ENCODE peak calls at places on chromosomes 3 and 15, in eight cellular contexts. K is transverse colon, S is tibial nerve, U is breast epithelium, Y is prostate gland, A is stomach, N is lower leg skin, T is endothelial cell of umbilical vein. I is an unnamed sample.

GRCh38 chr3:10437272-10437994 is 68.0 kb downstream of the ATP2B2 start:
- DNase-seq in T (peak), Y (no peak), K (no peak), N (no peak), U (no peak), S (no peak), A (no peak), I (no peak)

GRCh38 chr15:99592135-99592845 is 26.5 kb downstream of the MEF2A start:
- DNase-seq in N (no peak), K (no peak), T (peak), U (no peak), S (no peak), A (no peak), Y (no peak), I (no peak)

GRCh38 chr3:52237659-52238172 is 1.2 kb downstream of the TWF2 start:
- DNase-seq in S (peak), U (peak), N (peak), Y (peak), T (peak), A (peak), K (peak), I (peak)

GRCh38 chr3:14203521-14204079 is 25.0 kb downstream of the LSM3 start:
- DNase-seq in S (peak), Y (peak), N (peak), A (peak), K (peak), U (peak), T (peak), I (peak)

GRCh38 chr15:70014860-70015490 is 82.7 kb downstream of the TLE3 start:
- DNase-seq in Y (no peak), U (no peak), N (no peak), A (peak), K (peak), T (no peak), S (no peak), I (no peak)

GRCh38 chr3:186107148-186108105 is 1.5 kb downstream of the ETV5 start:
- DNase-seq in N (peak), A (peak), Y (peak), S (peak), T (peak), U (peak), K (peak), I (peak)

GRCh38 chr3:157982359-157982758 is 123.9 kb downstream of the SHOX2 start:
- DNase-seq in T (no peak), K (no peak), U (no peak), Y (no peak), S (no peak), A (no peak), N (no peak), I (no peak)

GRCh38 chr3:111338059-111338698 is 203.8 kb upstream of the CD96 start:
- DNase-seq in K (peak), N (no peak), U (no peak), S (peak), T (peak), Y (peak), A (peak), I (peak)

GRCh38 chr15:55868707-55869106 is 124.7 kb downstream of the NEDD4 start:
- DNase-seq in A (no peak), Y (no peak), K (no peak), U (no peak), S (no peak), T (no peak), N (no peak), I (no peak)

GRCh38 chr3:19254189-19254588 is 105.9 kb downstream of the KCNH8 start:
- DNase-seq in N (no peak), S (no peak), A (no peak), K (no peak), U (no peak), Y (no peak), T (no peak), I (no peak)

GRCh38 chr3:115148142-115148790 is 1.2 kb upstream of the ZBTB20 start:
- DNase-seq in N (no peak), K (no peak), U (no peak), Y (no peak), S (no peak), A (no peak), T (no peak), I (no peak)
- TF ChIP-seq POLR2A in N (no peak), K (no peak), U (no peak), Y (no peak), S (peak), A (peak), T (no peak), I (no peak)

GRCh38 chr3:168622795-168623194 is 527.1 kb upstream of the GOLIM4 start:
- DNase-seq in N (no peak), Y (no peak), A (no peak), T (no peak), K (no peak), S (no peak), U (no peak), I (no peak)

GRCh38 chr3:168618827-168619226 is 523.1 kb upstream of the GOLIM4 start:
- DNase-seq in K (no peak), S (no peak), T (no peak), Y (no peak), N (no peak), A (no peak), U (no peak), I (no peak)

GRCh38 chr3:168616901-168617300 is 521.2 kb upstream of the GOLIM4 start:
- DNase-seq in S (no peak), Y (no peak), K (no peak), T (no peak), U (no peak), N (no peak), A (no peak), I (no peak)

GRCh38 chr3:168624195-168624594 is 528.5 kb upstream of the GOLIM4 start:
- DNase-seq in N (no peak), S (no peak), K (no peak), T (no peak), U (no peak), Y (no peak), A (no peak), I (no peak)

DNA sequence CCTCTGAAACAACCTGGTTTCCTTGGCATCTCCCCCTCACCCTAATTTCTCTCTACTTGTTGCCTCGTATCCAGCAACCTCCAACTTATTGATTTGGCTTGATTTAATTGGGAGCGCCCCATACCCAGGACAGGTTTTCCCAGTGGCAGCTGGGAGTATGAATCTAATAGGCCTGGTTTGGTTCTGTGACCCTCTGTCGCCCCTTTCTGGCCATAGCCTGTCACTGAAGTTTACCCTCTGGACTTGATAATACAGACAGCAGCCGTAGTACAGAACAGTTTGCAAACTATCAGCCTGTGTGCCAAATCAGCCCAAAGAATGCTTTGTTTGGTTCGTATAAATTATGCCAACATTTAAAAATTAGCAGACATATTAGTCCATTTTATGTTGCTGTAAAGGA is 525.1 kb upstream of the GOLIM4 start:
- DNase-seq in N (no peak), T (peak), S (no peak), U (no peak), K (peak), Y (no peak), A (peak), I (peak)
- TF ChIP-seq CTCF in N (no peak), T (peak), S (peak), U (no peak), K (no peak), Y (no peak), A (no peak), I (peak)

GRCh38 chr3:195909645-195910498 is 1.5 kb upstream of the TNK2 start:
- DNase-seq in Y (peak), N (peak), K (peak), A (peak), U (peak), T (peak), S (peak), I (peak)
- TF ChIP-seq POLR2A in Y (peak), N (no peak), K (no peak), A (no peak), U (no peak), T (no peak), S (peak), I (no peak)

GRCh38 chr3:194871143-194871863 is 185.6 kb downstream of the FAM43A start:
- DNase-seq in Y (peak), T (peak), A (peak), U (peak), S (peak), N (peak), K (peak), I (peak)
- TF ChIP-seq CTCF in Y (no peak), T (no peak), A (no peak), U (no peak), S (no peak), N (no peak), K (no peak), I (no peak)

GRCh38 chr15:91852741-91853500 is 587 bp upstream of the SLCO3A1 start:
- DNase-seq in A (peak), S (peak), K (peak), N (peak), T (peak), Y (peak), U (peak), I (peak)
- TF ChIP-seq POLR2A in A (no peak), S (no peak), K (peak), N (no peak), T (no peak), Y (no peak), U (no peak), I (no peak)

I was measured in testis.